ENCODE peak calls at places on chromosomes 2 and 18, in six cellular contexts. One of them, this sample, is unnamed. For H3K4me1, the result is how much of the 10 kb centered on the place peaks cover.

GRCh38 chr2:198314559-198315153 is 510.3 kb downstream of the PLCL1 start:
- DNase-seq in lower lobe of right lung: no peak
- DNase-seq in gastrocnemius medialis: no peak
- DNase-seq in fibroblast of lung: peak
- DNase-seq in CD4-positive, CD25-positive, alpha-beta regulatory T cell: no peak
- DNase-seq in adipocyte: peak
- DNase-seq in this sample: no peak

GRCh38 chr2:216803803-216804202 is 56.1 kb downstream of the TNP1 start:
- DNase-seq in lower lobe of right lung: no peak
- DNase-seq in gastrocnemius medialis: peak
- DNase-seq in fibroblast of lung: no peak
- DNase-seq in CD4-positive, CD25-positive, alpha-beta regulatory T cell: no peak
- DNase-seq in adipocyte: no peak
- DNase-seq in this sample: no peak

GRCh38 chr18:46623541-46623940 is 33.5 kb downstream of the LOXHD1 start:
- DNase-seq in lower lobe of right lung: no peak
- DNase-seq in gastrocnemius medialis: no peak
- DNase-seq in fibroblast of lung: no peak
- DNase-seq in CD4-positive, CD25-positive, alpha-beta regulatory T cell: no peak
- DNase-seq in adipocyte: no peak
- DNase-seq in this sample: no peak

GRCh38 chr2:7707723-7708122 is 790.5 kb downstream of the RNF144A start:
- DNase-seq in lower lobe of right lung: no peak
- DNase-seq in gastrocnemius medialis: no peak
- DNase-seq in fibroblast of lung: peak
- DNase-seq in CD4-positive, CD25-positive, alpha-beta regulatory T cell: no peak
- DNase-seq in adipocyte: peak
- DNase-seq in this sample: no peak

GRCh38 chr2:26738481-26738880 is 25.6 kb upstream of the SLC35F6 start:
- DNase-seq in lower lobe of right lung: no peak
- DNase-seq in gastrocnemius medialis: no peak
- DNase-seq in fibroblast of lung: no peak
- DNase-seq in CD4-positive, CD25-positive, alpha-beta regulatory T cell: no peak
- DNase-seq in adipocyte: no peak
- DNase-seq in this sample: no peak

GRCh38 chr2:99480390-99480789 is 9.4 kb downstream of the REV1 start:
- DNase-seq in lower lobe of right lung: no peak
- DNase-seq in gastrocnemius medialis: no peak
- DNase-seq in fibroblast of lung: peak
- DNase-seq in CD4-positive, CD25-positive, alpha-beta regulatory T cell: no peak
- DNase-seq in adipocyte: no peak
- DNase-seq in this sample: no peak

GRCh38 chr2:109383505-109384307 is 230.1 kb downstream of the SEPTIN10 start:
- DNase-seq in lower lobe of right lung: no peak
- DNase-seq in gastrocnemius medialis: peak
- DNase-seq in fibroblast of lung: no peak
- DNase-seq in CD4-positive, CD25-positive, alpha-beta regulatory T cell: no peak
- DNase-seq in adipocyte: no peak
- DNase-seq in this sample: no peak

GRCh38 chr2:151632993-151633592 is 101.2 kb downstream of the NEB start:
- DNase-seq in lower lobe of right lung: no peak
- DNase-seq in gastrocnemius medialis: no peak
- DNase-seq in fibroblast of lung: no peak
- DNase-seq in CD4-positive, CD25-positive, alpha-beta regulatory T cell: no peak
- DNase-seq in adipocyte: peak
- DNase-seq in this sample: no peak

GRCh38 chr2:19357383-19358241 is 811 bp downstream of the OSR1 start:
- DNase-seq in lower lobe of right lung: no peak
- DNase-seq in gastrocnemius medialis: no peak
- DNase-seq in fibroblast of lung: peak
- DNase-seq in CD4-positive, CD25-positive, alpha-beta regulatory T cell: no peak
- DNase-seq in adipocyte: peak
- DNase-seq in this sample: no peak

DNA sequence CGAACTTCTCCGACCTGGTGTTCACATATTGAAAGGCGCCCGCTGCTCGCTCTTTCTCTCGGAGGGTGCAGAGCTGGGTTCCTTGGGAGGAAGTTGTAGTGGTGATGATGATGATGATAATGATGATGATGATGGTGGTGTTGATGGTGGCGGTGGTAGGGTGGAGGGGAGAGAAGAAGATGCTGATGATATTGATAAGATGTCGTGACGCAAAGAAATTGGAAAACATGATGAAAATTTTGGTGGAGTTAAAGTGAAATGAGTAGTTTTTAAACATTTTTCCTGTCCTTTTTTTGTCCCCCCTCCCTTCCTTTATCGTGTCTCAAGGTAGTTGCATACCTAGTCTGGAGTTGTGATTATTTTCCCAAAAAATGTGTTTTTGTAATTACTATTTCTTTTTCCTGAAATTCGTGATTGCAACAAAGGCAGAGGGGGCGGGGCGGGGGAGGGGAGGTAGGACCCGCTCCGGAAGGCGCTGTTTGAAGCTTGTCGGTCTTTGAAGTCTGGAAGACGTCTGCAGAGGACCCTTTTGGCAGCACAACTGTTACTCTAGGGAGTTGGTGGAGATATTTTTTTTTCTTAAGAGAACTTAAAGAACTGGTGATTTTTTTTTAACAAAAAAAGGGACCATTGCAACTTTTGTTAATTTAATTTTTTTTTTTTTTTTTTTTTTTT is 2.0 kb downstream of the SOX11 start:
- DNase-seq in lower lobe of right lung: no peak
- DNase-seq in gastrocnemius medialis: no peak
- DNase-seq in fibroblast of lung: peak
- DNase-seq in CD4-positive, CD25-positive, alpha-beta regulatory T cell: no peak
- DNase-seq in adipocyte: peak
- DNase-seq in this sample: no peak
- H3K4me1 ChIP-seq in lower lobe of right lung: under half
- H3K4me1 ChIP-seq in gastrocnemius medialis: under half
- H3K4me1 ChIP-seq in fibroblast of lung: under half
- H3K4me1 ChIP-seq in CD4-positive, CD25-positive, alpha-beta regulatory T cell: under half
- H3K4me1 ChIP-seq in adipocyte: under half
- H3K4me1 ChIP-seq in this sample: under half

DNA sequence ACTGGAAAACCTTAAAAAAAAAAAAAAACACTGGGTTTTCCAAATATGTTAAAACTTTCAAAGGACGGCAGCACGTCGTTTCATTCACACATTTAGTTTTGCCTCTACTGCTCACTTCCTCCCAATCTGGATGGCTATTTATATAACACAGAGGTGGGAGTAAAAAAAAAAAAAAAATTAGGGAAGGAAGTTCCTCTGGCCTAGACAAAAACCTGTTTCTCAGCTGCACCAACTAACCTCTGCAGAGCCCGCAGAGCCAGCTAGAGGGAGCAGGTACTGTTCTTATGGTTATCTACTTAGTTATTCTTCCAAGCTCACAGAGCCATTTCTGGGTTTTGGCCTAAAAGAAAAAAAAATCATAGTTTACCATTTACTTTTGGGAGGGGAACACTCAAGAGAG is 28.1 kb downstream of the SLC1A4 start:
- DNase-seq in lower lobe of right lung: no peak
- DNase-seq in gastrocnemius medialis: no peak
- DNase-seq in fibroblast of lung: no peak
- DNase-seq in CD4-positive, CD25-positive, alpha-beta regulatory T cell: no peak
- DNase-seq in adipocyte: no peak
- DNase-seq in this sample: no peak
- H3K4me1 ChIP-seq in lower lobe of right lung: under half
- H3K4me1 ChIP-seq in gastrocnemius medialis: under half
- H3K4me1 ChIP-seq in fibroblast of lung: under half
- H3K4me1 ChIP-seq in CD4-positive, CD25-positive, alpha-beta regulatory T cell: under half
- H3K4me1 ChIP-seq in adipocyte: under half
- H3K4me1 ChIP-seq in this sample: under half

GRCh38 chr18:9809686-9810085 is 76.1 kb upstream of the TXNDC2 start:
- DNase-seq in lower lobe of right lung: no peak
- DNase-seq in gastrocnemius medialis: no peak
- DNase-seq in fibroblast of lung: no peak
- DNase-seq in CD4-positive, CD25-positive, alpha-beta regulatory T cell: no peak
- DNase-seq in adipocyte: no peak
- DNase-seq in this sample: no peak
- H3K4me1 ChIP-seq in lower lobe of right lung: under half
- H3K4me1 ChIP-seq in gastrocnemius medialis: under half
- H3K4me1 ChIP-seq in fibroblast of lung: under half
- H3K4me1 ChIP-seq in CD4-positive, CD25-positive, alpha-beta regulatory T cell: under half
- H3K4me1 ChIP-seq in adipocyte: under half
- H3K4me1 ChIP-seq in this sample: under half

GRCh38 chr2:234958746-234959395 is 7.1 kb downstream of the SH3BP4 start:
- DNase-seq in lower lobe of right lung: peak
- DNase-seq in gastrocnemius medialis: no peak
- DNase-seq in fibroblast of lung: no peak
- DNase-seq in CD4-positive, CD25-positive, alpha-beta regulatory T cell: no peak
- DNase-seq in adipocyte: no peak
- DNase-seq in this sample: no peak

GRCh38 chr2:234955971-234956509 is 4.2 kb downstream of the SH3BP4 start:
- DNase-seq in lower lobe of right lung: no peak
- DNase-seq in gastrocnemius medialis: no peak
- DNase-seq in fibroblast of lung: no peak
- DNase-seq in CD4-positive, CD25-positive, alpha-beta regulatory T cell: no peak
- DNase-seq in adipocyte: no peak
- DNase-seq in this sample: no peak

GRCh38 chr2:234960091-234961088 is 8.6 kb downstream of the SH3BP4 start:
- DNase-seq in lower lobe of right lung: no peak
- DNase-seq in gastrocnemius medialis: no peak
- DNase-seq in fibroblast of lung: peak
- DNase-seq in CD4-positive, CD25-positive, alpha-beta regulatory T cell: no peak
- DNase-seq in adipocyte: no peak
- DNase-seq in this sample: no peak

GRCh38 chr2:234957533-234958135 is 5.8 kb downstream of the SH3BP4 start:
- DNase-seq in lower lobe of right lung: peak
- DNase-seq in gastrocnemius medialis: no peak
- DNase-seq in fibroblast of lung: peak
- DNase-seq in CD4-positive, CD25-positive, alpha-beta regulatory T cell: no peak
- DNase-seq in adipocyte: peak
- DNase-seq in this sample: no peak

GRCh38 chr2:234958311-234958710 is 6.5 kb downstream of the SH3BP4 start:
- DNase-seq in lower lobe of right lung: peak
- DNase-seq in gastrocnemius medialis: no peak
- DNase-seq in fibroblast of lung: no peak
- DNase-seq in CD4-positive, CD25-positive, alpha-beta regulatory T cell: no peak
- DNase-seq in adipocyte: no peak
- DNase-seq in this sample: peak
- H3K4me1 ChIP-seq in lower lobe of right lung: under half
- H3K4me1 ChIP-seq in gastrocnemius medialis: under half
- H3K4me1 ChIP-seq in fibroblast of lung: under half
- H3K4me1 ChIP-seq in CD4-positive, CD25-positive, alpha-beta regulatory T cell: under half
- H3K4me1 ChIP-seq in adipocyte: half or more
- H3K4me1 ChIP-seq in this sample: under half